ENCODE peak calls at places on chromosomes 3 and 15, in ten cellular contexts. T, X, Z, Y, G, V, S, C, K and R are unnamed samples.

GRCh38 chr3:25493786-25494185 is 65.7 kb downstream of the RARB start:
- DNase-seq in K (no peak), V (no peak), T (no peak), Z (no peak), S (peak), Y (no peak), C (no peak), G (no peak), X (no peak), R (no peak)

GRCh38 chr3:30440880-30441279 is 165.5 kb upstream of the TGFBR2 start:
- DNase-seq in X (peak), Y (no peak), S (peak), C (no peak), V (no peak), Z (no peak), G (no peak), K (no peak), T (peak), R (peak)

GRCh38 chr3:42277676-42278075 is 11.7 kb upstream of the CCK start:
- DNase-seq in C (no peak), S (no peak), X (no peak), V (no peak), Y (no peak), T (no peak), G (no peak), Z (no peak), K (no peak), R (no peak)

GRCh38 chr3:40969341-40969740 is 230.0 kb upstream of the CTNNB1 start:
- DNase-seq in T (no peak), S (no peak), V (no peak), G (no peak), Y (no peak), X (no peak), C (no peak), Z (no peak), K (no peak), R (no peak)

GRCh38 chr15:74869726-74870407 is 3.3 kb downstream of the SCAMP2 start:
- DNase-seq in Z (no peak), S (peak), G (peak), K (peak), X (peak), T (peak), C (peak), Y (peak), V (peak), R (no peak)

GRCh38 chr3:42666577-42666998 is 13.1 kb downstream of the ZBTB47 start:
- DNase-seq in K (no peak), C (no peak), G (no peak), S (no peak), X (no peak), V (no peak), Z (no peak), T (no peak), Y (no peak), R (no peak)

GRCh38 chr3:195451373-195452000 is 8.7 kb upstream of the ACAP2 start:
- DNase-seq in S (no peak), X (no peak), V (no peak), K (no peak), C (no peak), Z (no peak), G (no peak), T (no peak), Y (no peak), R (no peak)

GRCh38 chr15:89018235-89018634 is 70.0 kb upstream of the ABHD2 start:
- DNase-seq in S (peak), Z (no peak), G (no peak), Y (no peak), V (no peak), T (peak), X (no peak), K (no peak), C (no peak), R (no peak)

GRCh38 chr3:69084326-69084667 is 440 bp upstream of the ARL6IP5 start:
- DNase-seq in K (no peak), Z (no peak), V (peak), Y (no peak), C (no peak), T (no peak), X (peak), G (no peak), S (peak), R (no peak)

GRCh38 chr3:67654832-67655152 is 380 bp upstream of the SUCLG2 start:
- DNase-seq in Y (no peak), Z (no peak), G (no peak), X (no peak), T (no peak), K (no peak), S (no peak), C (peak), V (no peak), R (no peak)

GRCh38 chr3:169575381-169575780 is 88.1 kb downstream of the MECOM start:
- DNase-seq in X (peak), C (no peak), G (peak), K (no peak), Z (no peak), Y (no peak), T (no peak), V (peak), S (peak), R (no peak)

GRCh38 chr3:4990061-4990460 is 10.8 kb downstream of the BHLHE40 start:
- DNase-seq in Y (no peak), Z (no peak), S (no peak), G (no peak), T (no peak), C (no peak), V (no peak), X (no peak), K (no peak), R (no peak)
- H3K27ac ChIP-seq in Y (no peak), Z (no peak), S (no peak), G (no peak), T (peak), C (no peak), V (no peak), X (no peak), K (no peak), R (peak)

GRCh38 chr15:43196760-43197548 is 11.8 kb downstream of the CCNDBP1 start:
- DNase-seq in S (no peak), V (no peak), G (no peak), X (no peak), K (no peak), Z (no peak), Y (no peak), T (no peak), C (no peak), R (no peak)
- H3K27ac ChIP-seq in S (no peak), V (no peak), G (no peak), X (no peak), K (no peak), Z (no peak), Y (no peak), T (no peak), C (no peak), R (no peak)

DNA sequence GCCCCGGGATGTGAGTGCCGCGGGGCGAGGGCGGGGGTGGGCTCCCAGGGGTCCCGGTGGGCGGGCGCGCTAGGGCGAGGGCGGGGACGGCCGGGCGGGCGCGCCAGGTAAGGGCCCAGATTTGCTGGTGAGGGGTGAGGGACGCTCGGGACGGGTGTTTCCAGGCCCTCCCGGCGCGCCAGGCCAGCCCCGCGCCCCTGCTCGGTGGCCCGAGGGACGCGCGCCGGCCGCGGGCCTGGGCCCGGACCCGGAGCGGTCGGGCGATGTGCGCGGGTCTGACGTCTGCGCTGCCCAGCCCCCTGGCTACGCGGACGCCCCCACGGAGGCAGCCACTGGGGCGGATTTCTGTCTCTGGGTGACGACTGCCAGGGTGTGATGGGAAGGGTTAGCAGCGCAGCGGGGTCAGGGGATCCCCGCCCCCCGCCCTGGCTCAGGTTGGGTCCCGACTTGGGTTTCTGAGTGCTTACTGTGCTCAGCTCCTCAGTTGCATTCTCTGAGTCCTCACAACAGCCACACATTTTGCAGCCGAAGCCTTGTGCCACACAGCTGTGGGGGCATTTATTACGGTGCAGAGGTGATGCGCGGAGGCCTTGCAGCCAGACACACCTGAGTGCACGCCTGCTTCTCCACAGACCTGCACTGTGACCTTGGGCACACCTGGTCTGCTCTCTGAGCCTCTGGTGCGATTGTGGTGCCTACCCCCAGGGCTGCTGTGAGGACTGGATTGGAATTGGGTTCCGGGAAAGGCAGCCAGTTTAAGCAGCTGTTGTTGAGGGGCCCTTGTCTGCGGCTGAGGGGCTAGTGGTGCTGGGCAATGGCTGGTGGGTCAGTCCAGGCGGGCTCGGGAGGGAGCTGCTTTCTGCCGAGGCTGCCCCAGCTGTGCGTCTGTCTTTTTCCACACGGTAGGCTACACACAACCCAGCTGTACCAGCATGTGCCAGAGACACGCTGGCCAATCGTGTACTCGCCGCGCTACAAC is 523 bp downstream of the HDAC11 start:
- DNase-seq in C (peak), Y (peak), T (peak), S (peak), X (no peak), K (peak), V (no peak), Z (no peak), G (peak), R (no peak)
- H3K27ac ChIP-seq in C (peak), Y (peak), T (peak), S (no peak), X (peak), K (peak), V (no peak), Z (no peak), G (peak), R (no peak)

DNA sequence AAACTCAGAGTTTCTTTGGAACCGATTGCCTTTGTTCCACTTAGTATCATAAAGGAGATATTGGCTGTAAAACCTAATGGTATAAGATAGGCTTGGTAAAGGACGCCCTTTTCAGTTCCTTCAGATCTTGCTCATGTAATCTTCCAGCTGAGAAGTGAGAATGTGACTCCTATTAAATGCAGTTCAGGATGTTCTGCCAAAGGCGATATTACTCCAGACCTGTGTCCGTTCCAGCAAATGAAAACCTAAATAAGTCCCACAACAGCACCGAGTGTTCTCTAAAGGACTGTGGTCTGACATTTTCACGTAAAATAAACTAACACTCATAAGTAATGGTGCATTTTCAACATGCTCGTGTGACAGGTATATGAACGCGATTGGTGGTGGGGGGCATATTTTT is 276.2 kb downstream of the FEZF2 start:
- DNase-seq in Z (no peak), T (no peak), C (no peak), K (no peak), V (no peak), S (peak), Y (no peak), X (no peak), G (no peak), R (no peak)
- H3K27ac ChIP-seq in Z (no peak), T (peak), C (no peak), K (no peak), V (peak), S (no peak), Y (no peak), X (peak), G (no peak), R (no peak)

DNA sequence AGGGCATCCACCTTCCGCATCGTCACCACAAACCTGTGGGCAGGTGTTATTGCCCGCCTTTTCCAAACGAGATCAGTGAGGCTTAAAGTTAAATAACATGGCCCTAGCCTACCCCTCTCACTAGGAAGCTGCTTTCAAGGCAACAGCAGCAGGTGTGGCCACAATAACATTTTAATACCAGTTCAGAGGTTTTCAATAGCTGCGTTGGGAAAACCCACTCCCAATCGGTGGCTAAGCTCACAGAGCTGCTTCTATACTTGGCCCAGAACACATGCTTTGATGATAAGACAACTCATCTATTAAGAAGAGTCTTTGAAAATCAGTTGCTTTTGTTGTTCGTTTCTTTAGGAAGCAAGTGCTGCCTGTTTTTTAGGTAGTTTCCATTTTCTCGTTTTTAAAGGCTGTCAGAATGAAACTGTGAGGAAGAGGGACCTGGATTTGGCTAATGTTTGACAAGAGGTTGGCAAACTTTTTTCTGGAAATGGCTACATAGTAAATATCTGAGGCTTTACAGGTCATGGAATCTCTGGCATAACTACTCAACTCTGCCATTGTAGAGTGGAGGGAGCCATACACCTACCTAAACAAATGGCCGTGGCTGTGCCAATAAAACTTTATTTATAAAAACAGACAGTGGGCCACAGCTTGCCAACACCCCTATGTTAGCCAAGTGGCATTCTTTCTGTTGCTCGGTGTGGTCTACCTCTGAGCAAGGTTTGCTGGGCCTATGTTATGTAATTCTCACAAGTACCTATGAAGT is 179.6 kb downstream of the FEZF2 start:
- DNase-seq in V (no peak), S (no peak), Z (no peak), G (no peak), X (no peak), T (no peak), Y (no peak), C (no peak), K (no peak), R (no peak)
- H3K27ac ChIP-seq in V (no peak), S (no peak), Z (no peak), G (no peak), X (no peak), T (no peak), Y (no peak), C (no peak), K (no peak), R (no peak)

GRCh38 chr3:9141903-9142302 is 107.5 kb downstream of the SRGAP3 start:
- DNase-seq in S (no peak), T (no peak), G (no peak), X (no peak), V (no peak), K (no peak), Z (no peak), Y (no peak), C (no peak), R (no peak)
- H3K27ac ChIP-seq in S (no peak), T (no peak), G (no peak), X (no peak), V (peak), K (peak), Z (no peak), Y (no peak), C (no peak), R (no peak)

GRCh38 chr3:52176951-52177700 is 20.8 kb upstream of the ALAS1 start:
- DNase-seq in V (no peak), G (no peak), Y (no peak), X (peak), Z (no peak), K (no peak), C (no peak), S (no peak), T (no peak), R (no peak)

GRCh38 chr3:52176188-52176752 is 21.7 kb upstream of the ALAS1 start:
- DNase-seq in V (no peak), K (no peak), T (no peak), X (no peak), C (no peak), Y (no peak), S (no peak), Z (no peak), G (no peak), R (no peak)

GRCh38 chr3:52173101-52173500 is 18.9 kb upstream of the POC1A start:
- DNase-seq in Z (no peak), S (no peak), V (no peak), K (no peak), G (no peak), X (no peak), Y (peak), T (no peak), C (no peak), R (no peak)

GRCh38 chr3:52175416-52176187 is 21.4 kb upstream of the POC1A start:
- DNase-seq in C (no peak), T (no peak), K (no peak), S (no peak), Y (no peak), X (no peak), V (no peak), Z (no peak), G (no peak), R (no peak)

GRCh38 chr3:52174896-52175295 is 20.7 kb upstream of the POC1A start:
- DNase-seq in V (no peak), S (no peak), C (no peak), Y (no peak), T (no peak), X (no peak), Z (no peak), K (no peak), G (no peak), R (no peak)
- H3K27ac ChIP-seq in V (no peak), S (no peak), C (no peak), Y (no peak), T (no peak), X (no peak), Z (no peak), K (no peak), G (no peak), R (no peak)